ENCODE peak calls at places on chromosomes 6 and 20, in nine cellular contexts. F is ovary, V is IMR-90, Q is A549, I is HCT116, K is spleen, O is GM12891, N is breast epithelium, D is adrenal gland. G is an unnamed sample.

GRCh38 chr20:32455901-32456701 is 98.0 kb downstream of the ASXL1 start:
- DNase-seq in F (peak; percentile 44), V (no peak), Q (no peak), I (no peak), K (no peak), O (no peak), N (no peak), D (no peak), G (peak; percentile 23)

GRCh38 chr20:31543966-31544598 is 29.8 kb downstream of the HM13 start:
- DNase-seq in F (no peak), V (peak; percentile 98), Q (no peak), I (no peak), K (no peak), O (no peak), N (no peak), D (peak; percentile 48), G (no peak)

GRCh38 chr6:38375937-38376336 is 263.8 kb downstream of the BTBD9 start:
- DNase-seq in F (no peak), V (no peak), Q (no peak), I (no peak), K (no peak), O (no peak), N (no peak), D (no peak), G (no peak)

GRCh38 chr6:466564-466963 is 75.0 kb downstream of the IRF4 start:
- DNase-seq in F (no peak), V (no peak), Q (no peak), I (no peak), K (no peak), O (no peak), N (no peak), D (no peak), G (no peak)

GRCh38 chr20:3755269-3755668 is 12.3 kb downstream of the ADISSP start:
- DNase-seq in F (no peak), V (no peak), Q (no peak), I (no peak), K (no peak), O (no peak), N (no peak), D (no peak), G (no peak)

GRCh38 chr6:170596426-170596825 is 12.0 kb upstream of the PDCD2 start:
- DNase-seq in F (no peak), V (no peak), Q (no peak), I (no peak), K (no peak), O (no peak), N (no peak), D (no peak), G (no peak)

GRCh38 chr6:43983191-43983590 is 144.1 kb downstream of the MRPL14 start:
- DNase-seq in F (no peak), V (no peak), Q (no peak), I (no peak), K (no peak), O (no peak), N (no peak), D (no peak), G (no peak)

GRCh38 chr6:44086931-44087574 is 40.2 kb downstream of the MRPL14 start:
- DNase-seq in F (no peak), V (no peak), Q (no peak), I (no peak), K (peak; percentile 61), O (no peak), N (no peak), D (peak; percentile 87), G (no peak)

GRCh38 chr20:51695574-51696303 is 72.5 kb downstream of the ATP9A start:
- DNase-seq in F (no peak), V (peak; percentile 93), Q (peak; percentile 22), I (no peak), K (no peak), O (no peak), N (no peak), D (no peak), G (no peak)

GRCh38 chr20:37935435-37935834 is 32.5 kb downstream of the VSTM2L start:
- DNase-seq in F (peak; percentile 48), V (no peak), Q (no peak), I (no peak), K (peak; percentile 84), O (no peak), N (no peak), D (no peak), G (no peak)

GRCh38 chr6:74044417-74045096 is 348.6 kb downstream of the CD109 start:
- DNase-seq in F (no peak), V (peak; percentile 57), Q (peak; percentile 8), I (no peak), K (no peak), O (no peak), N (no peak), D (no peak), G (no peak)

DNA sequence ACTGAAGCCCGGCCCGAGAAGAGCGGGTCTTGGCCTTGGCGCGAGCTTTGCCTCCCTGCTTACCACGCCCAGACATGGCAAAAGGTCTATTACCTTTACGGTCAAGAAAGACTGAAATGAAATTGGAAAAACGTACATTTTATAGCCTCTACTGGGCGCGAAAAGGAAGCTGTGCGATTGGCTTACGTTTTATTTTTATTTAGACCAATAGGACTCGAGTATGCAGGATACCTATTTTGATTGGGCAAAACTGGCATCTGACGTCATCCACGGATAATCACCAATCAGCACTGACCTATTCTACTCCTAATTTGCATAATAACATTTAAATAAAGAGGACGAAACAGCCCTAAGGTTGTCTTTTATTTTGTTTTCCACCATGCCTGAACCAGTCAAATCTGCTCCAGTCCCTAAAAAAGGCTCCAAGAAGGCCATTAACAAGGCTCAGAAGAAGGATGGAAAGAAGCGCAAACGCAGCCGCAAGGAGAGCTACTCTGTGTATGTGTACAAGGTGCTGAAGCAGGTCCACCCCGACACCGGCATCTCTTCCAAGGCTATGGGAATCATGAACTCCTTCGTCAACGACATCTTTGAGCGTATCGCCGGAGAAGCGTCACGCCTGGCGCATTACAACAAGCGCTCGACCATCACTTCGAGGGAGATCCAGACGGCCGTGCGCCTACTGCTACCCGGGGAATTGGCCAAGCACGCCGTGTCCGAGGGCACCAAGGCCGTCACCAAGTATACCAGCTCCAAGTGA is 97.4 kb downstream of the OR2B2 start:
- DNase-seq in F (peak; percentile 65), V (peak; percentile 98), Q (no peak), I (peak; percentile 93), K (peak; percentile 83), O (no peak), N (peak; percentile 85), D (peak; percentile 80), G (no peak)
- TF ChIP-seq POLR2A in F (no peak), V (peak; percentile 71), Q (peak; percentile 50), I (peak; percentile 73), K (peak; percentile 75), O (peak; percentile 89), N (no peak), D (peak; percentile 91), G (peak; percentile 86)

DNA sequence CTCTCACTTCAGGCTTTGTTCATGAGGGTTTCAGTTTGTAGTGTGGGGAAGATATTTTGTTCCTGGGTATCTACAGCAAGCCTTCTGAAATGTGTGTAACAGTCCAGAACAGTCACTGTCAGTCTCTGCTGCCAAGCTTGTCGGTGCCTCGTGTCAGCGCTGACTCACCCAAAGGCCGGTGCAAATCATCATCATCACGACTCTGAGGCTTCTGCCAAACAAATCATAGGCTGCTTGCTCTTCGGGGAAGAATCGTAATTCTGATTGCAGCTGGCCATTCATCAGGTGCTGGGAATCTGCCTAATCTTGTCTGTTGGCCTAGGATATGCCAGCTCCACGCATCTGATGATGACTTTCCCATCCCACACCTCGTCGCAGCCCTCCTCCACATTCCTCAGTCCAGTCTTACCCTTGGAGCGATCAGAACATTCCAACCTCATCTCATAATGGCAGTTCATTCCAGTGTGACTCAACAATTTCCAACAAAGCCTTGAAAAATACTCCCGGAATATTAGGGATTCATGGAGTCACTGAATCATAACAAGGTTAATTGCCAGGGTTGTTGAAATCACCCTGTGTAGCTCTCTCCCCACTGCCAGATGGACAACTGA is 40.9 kb downstream of the ALDH8A1 start:
- DNase-seq in F (peak; percentile 67), V (peak; percentile 100), Q (peak; percentile 58), I (peak; percentile 64), K (no peak), O (no peak), N (peak; percentile 46), D (peak; percentile 79), G (no peak)
- TF ChIP-seq POLR2A in F (no peak), V (peak; percentile 64), Q (no peak), I (no peak), K (no peak), O (no peak), N (no peak), D (no peak), G (no peak)

GRCh38 chr6:33073431-33073871 is at the start of gene HLA-DPA1:
- DNase-seq in F (no peak), V (peak; percentile 11), Q (peak; percentile 8), I (peak; percentile 8), K (peak; percentile 81), O (peak; percentile 42), N (no peak), D (peak; percentile 55), G (peak; percentile 43)
- TF ChIP-seq POLR2A in F (no peak), V (no peak), Q (no peak), I (no peak), K (peak; percentile 97), O (peak; percentile 100), N (no peak), D (peak; percentile 78), G (peak; percentile 99)

GRCh38 chr6:139376054-139376355 is 1.6 kb upstream of the CITED2 start:
- DNase-seq in F (no peak), V (no peak), Q (no peak), I (no peak), K (no peak), O (no peak), N (no peak), D (no peak), G (no peak)

GRCh38 chr6:139376604-139377218 is 2.3 kb upstream of the CITED2 start:
- DNase-seq in F (peak; percentile 58), V (peak; percentile 41), Q (peak; percentile 8), I (no peak), K (no peak), O (no peak), N (peak; percentile 91), D (peak; percentile 83), G (no peak)

GRCh38 chr6:139373928-139374356 is 506 bp downstream of the CITED2 start:
- DNase-seq in F (no peak), V (no peak), Q (peak; percentile 3), I (no peak), K (no peak), O (no peak), N (no peak), D (no peak), G (no peak)

GRCh38 chr6:139374357-139375238 is at the start of gene CITED2:
- DNase-seq in F (peak; percentile 96), V (peak; percentile 96), Q (peak; percentile 49), I (peak; percentile 89), K (peak; percentile 97), O (peak; percentile 61), N (peak; percentile 89), D (peak; percentile 95), G (peak; percentile 48)

DNA sequence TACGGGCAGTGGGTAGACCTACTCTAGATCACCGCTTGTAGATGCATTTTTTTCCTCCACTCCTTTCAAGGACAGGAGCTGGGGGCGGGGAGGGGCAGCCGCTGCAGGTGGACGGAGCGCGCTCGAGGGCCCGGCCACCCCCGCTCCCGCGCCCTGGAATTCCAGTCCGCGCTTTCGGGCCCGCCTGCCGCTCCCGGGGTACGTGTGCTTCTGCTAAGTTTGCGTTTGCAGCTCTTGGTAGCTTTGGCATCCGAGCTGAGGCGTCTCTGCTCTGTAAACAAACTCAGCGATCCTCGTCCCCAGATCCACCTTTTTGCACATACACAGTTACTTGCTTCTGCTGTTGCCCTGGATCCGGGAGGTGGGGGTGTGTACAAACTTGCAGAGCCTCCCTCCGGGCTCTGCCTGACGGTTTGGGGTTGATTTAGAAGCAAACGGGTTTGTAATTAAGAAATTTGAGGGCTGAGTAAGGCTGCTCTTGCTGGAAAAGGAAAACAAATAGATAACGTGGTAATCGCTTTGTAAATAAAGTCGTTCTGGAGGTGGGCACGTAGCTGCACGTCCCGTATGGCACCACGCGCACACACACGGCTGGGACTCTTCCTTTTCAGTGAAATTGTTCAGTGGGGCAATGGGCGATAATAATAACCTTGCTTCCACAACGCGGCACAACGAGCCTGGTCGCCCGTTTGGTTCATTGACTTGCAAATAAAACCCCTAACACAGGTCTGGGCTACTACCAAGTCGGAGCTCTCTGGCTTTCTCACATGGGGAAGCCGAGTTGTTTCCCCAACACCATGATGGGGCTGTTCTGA is 998 bp upstream of the CITED2 start:
- DNase-seq in F (peak; percentile 93), V (peak; percentile 98), Q (peak; percentile 64), I (peak; percentile 83), K (peak; percentile 97), O (peak; percentile 43), N (peak; percentile 94), D (peak; percentile 92), G (peak; percentile 42)
- TF ChIP-seq POLR2A in F (peak; percentile 54), V (peak; percentile 59), Q (no peak), I (peak; percentile 73), K (no peak), O (peak; percentile 44), N (peak; percentile 57), D (peak; percentile 78), G (no peak)

G was measured in GM12892.